ENCODE peak calls at places on chromosomes 16 and 17, in four cellular contexts. F is cardiac muscle cell, O is dermis microvascular lymphatic vessel endothelial cell, D is GM12864. J is an unnamed sample.
A peak's percentile ranks its signal among the peaks of the same experiment; 100 is the strongest.

GRCh38 chr17:57527437-57528083 is 217.5 kb downstream of the CCDC182 start:
- DNase-seq in D (no peak), F (no peak), O (no peak), J (no peak)

GRCh38 chr16:89661215-89661614 is 3.6 kb downstream of the SPATA33 start:
- DNase-seq in D (no peak), O (no peak), F (no peak), J (no peak)

GRCh38 chr17:8520981-8521380 is 85.3 kb downstream of the NDEL1 start:
- DNase-seq in O (no peak), D (no peak), F (no peak), J (no peak)

GRCh38 chr16:67216612-67217490 is 10.1 kb upstream of the TMEM208 start:
- DNase-seq in F (no peak), O (peak; percentile 17), D (no peak), J (no peak)

GRCh38 chr17:1227917-1228751 is 42.1 kb upstream of the BHLHA9 start:
- DNase-seq in D (no peak), F (peak; percentile 20), O (no peak), J (no peak)

GRCh38 chr17:10261098-10261497 is 62.7 kb upstream of the GAS7 start:
- DNase-seq in O (no peak), F (no peak), D (no peak), J (no peak)

GRCh38 chr16:31664683-31665482 is 137.2 kb downstream of the AHSP start:
- DNase-seq in D (no peak), O (no peak), F (no peak), J (no peak)

GRCh38 chr16:28254158-28254557 is 38.2 kb upstream of the SBK1 start:
- DNase-seq in F (no peak), D (no peak), O (no peak), J (no peak)

GRCh38 chr17:34578656-34579016 is 746 bp upstream of the TMEM132E start:
- DNase-seq in O (no peak), F (no peak), D (no peak), J (no peak)

GRCh38 chr17:60230358-60230757 is 80.6 kb downstream of the CA4 start:
- DNase-seq in O (no peak), F (no peak), D (no peak), J (no peak)

GRCh38 chr17:73798111-73798748 is 154.0 kb upstream of the SDK2 start:
- DNase-seq in D (no peak), F (no peak), O (no peak), J (no peak)

GRCh38 chr17:55453836-55454557 is 32.4 kb upstream of the MMD start:
- DNase-seq in D (no peak), F (no peak), O (peak; percentile 10), J (no peak)

GRCh38 chr16:61836804-61837398 is 199.3 kb downstream of the CDH8 start:
- DNase-seq in O (no peak), D (no peak), F (peak; percentile 15), J (no peak)

GRCh38 chr16:85168732-85169256 is 56.5 kb upstream of the CIBAR2 start:
- DNase-seq in O (no peak), D (no peak), F (peak; percentile 74), J (no peak)

GRCh38 chr16:4454618-4455017 is 19.8 kb downstream of the NMRAL1 start:
- DNase-seq in D (no peak), O (no peak), F (peak; percentile 55), J (no peak)

GRCh38 chr17:57034807-57035754 is 50.0 kb upstream of the AKAP1 start:
- DNase-seq in D (no peak), O (no peak), F (no peak), J (no peak)

GRCh38 chr17:74970395-74970794 is 2.2 kb downstream of the HID1 start:
- DNase-seq in F (no peak), D (no peak), O (peak; percentile 70), J (no peak)

GRCh38 chr16:69186642-69187386 is at the start of gene SNTB2:
- DNase-seq in O (peak; percentile 60), D (peak; percentile 92), F (peak; percentile 96), J (peak; percentile 59)

GRCh38 chr17:59785091-59785799 is 77.8 kb downstream of the VMP1 start:
- DNase-seq in F (no peak), O (no peak), D (no peak), J (no peak)

GRCh38 chr17:29711588-29712385 is 89.1 kb upstream of the CORO6 start:
- DNase-seq in D (no peak), F (no peak), O (no peak), J (no peak)

GRCh38 chr16:87305505-87306391 is 11.4 kb downstream of the C16orf95 start:
- DNase-seq in D (no peak), F (no peak), O (no peak), J (no peak)

GRCh38 chr17:54408741-54409140 is 491.9 kb upstream of the TOM1L1 start:
- DNase-seq in F (no peak), D (no peak), O (no peak), J (no peak)

GRCh38 chr16:49980166-49980565 is 44.9 kb upstream of the CNEP1R1 start:
- DNase-seq in F (peak; percentile 73), D (no peak), O (no peak), J (no peak)

GRCh38 chr16:8867483-8868271 is 1.1 kb downstream of the CARHSP1 start:
- DNase-seq in O (no peak), F (peak; percentile 39), D (no peak), J (no peak)

GRCh38 chr17:13420294-13421277 is 181.1 kb downstream of the HS3ST3A1 start:
- DNase-seq in O (no peak), F (no peak), D (no peak), J (no peak)

GRCh38 chr16:57795431-57795878 is 6.8 kb downstream of the KIFC3 start:
- DNase-seq in F (peak; percentile 61), D (no peak), O (peak; percentile 23), J (peak; percentile 62)

GRCh38 chr16:21169249-21169981 is 10.9 kb downstream of the LDAF1 start:
- DNase-seq in D (no peak), F (no peak), O (no peak), J (no peak)

GRCh38 chr17:83192161-83192788 is 112.9 kb downstream of the METRNL start:
- DNase-seq in D (no peak), O (no peak), F (no peak), J (no peak)

GRCh38 chr17:66098040-66098439 is 93.9 kb downstream of the CEP112 start:
- DNase-seq in D (no peak), O (no peak), F (no peak), J (no peak)

GRCh38 chr17:5500804-5501391 is 14.5 kb downstream of the MIS12 start:
- DNase-seq in F (peak; percentile 98), D (no peak), O (peak; percentile 37), J (peak; percentile 76)

GRCh38 chr17:77450742-77451270 is 310.0 kb downstream of the SEC14L1 start:
- DNase-seq in O (no peak), D (no peak), F (no peak), J (no peak)

GRCh38 chr17:320809-321385 is 31.7 kb downstream of the RPH3AL start:
- DNase-seq in F (peak; percentile 94), D (no peak), O (no peak), J (no peak)

GRCh38 chr17:4440690-4441686 is 7.2 kb downstream of the SPNS3 start:
- DNase-seq in D (no peak), F (no peak), O (no peak), J (no peak)

GRCh38 chr16:5071681-5072333 is at the start of gene ALG1:
- DNase-seq in O (peak; percentile 74), D (peak; percentile 70), F (peak; percentile 92), J (peak; percentile 77)

GRCh38 chr17:38559025-38559879 is 46.5 kb downstream of the SRCIN1 start:
- DNase-seq in D (peak; percentile 57), F (peak; percentile 84), O (peak; percentile 17), J (peak; percentile 95)

GRCh38 chr16:77327717-77328116 is 107.1 kb downstream of the ADAMTS18 start:
- DNase-seq in F (no peak), D (no peak), O (no peak), J (no peak)

GRCh38 chr16:48409839-48410610 is 24.8 kb upstream of the SIAH1 start:
- DNase-seq in F (no peak), D (no peak), O (no peak), J (no peak)

GRCh38 chr17:20120835-20121234 is 111.7 kb downstream of the SPECC1 start:
- DNase-seq in F (no peak), D (no peak), O (no peak), J (no peak)

GRCh38 chr16:66399930-66400329 is 27.2 kb upstream of the BEAN1 start:
- DNase-seq in F (no peak), O (no peak), D (no peak), J (no peak)

J was measured in NCI-H510A.